ENCODE peak calls at places on chromosomes 12 and 14, in five cellular contexts. U is CD8-positive, alpha-beta memory T cell; S is HTR-8/SVneo; Z is NCI-H1417 treated with DMSO at 0.1 percent for 48 hours; A is NCI-H1105. M is an unnamed sample.

GRCh38 chr12:12587878-12588277 is 23.8 kb upstream of the CREBL2 start:
- DNase-seq in U (no peak), S (no peak), Z (no peak), A (no peak), M (no peak)

GRCh38 chr14:80930836-80931389 is 10.6 kb downstream of the CEP128 start:
- DNase-seq in U (peak; percentile 80), S (peak; percentile 53), Z (no peak), A (no peak), M (no peak)

GRCh38 chr12:99253068-99253467 is 394.5 kb upstream of the GARIN6 start:
- DNase-seq in U (no peak), S (no peak), Z (no peak), A (no peak), M (no peak)

GRCh38 chr14:49904270-49904669 is 11.4 kb downstream of the ARF6 start:
- DNase-seq in U (no peak), S (no peak), Z (no peak), A (no peak), M (no peak)

GRCh38 chr12:123131879-123132402 is 18.9 kb downstream of the PITPNM2 start:
- DNase-seq in U (no peak), S (no peak), Z (peak; percentile 97), A (peak; percentile 97), M (peak; percentile 56)

GRCh38 chr12:65886996-65887395 is 62.7 kb downstream of the HMGA2 start:
- DNase-seq in U (no peak), S (peak; percentile 31), Z (no peak), A (no peak), M (no peak)

GRCh38 chr12:50182461-50182860 is 15.3 kb upstream of the CERS5 start:
- DNase-seq in U (no peak), S (no peak), Z (no peak), A (no peak), M (no peak)

GRCh38 chr14:54366726-54367707 is 29.8 kb upstream of the CDKN3 start:
- DNase-seq in U (peak; percentile 66), S (peak; percentile 82), Z (no peak), A (peak; percentile 18), M (peak; percentile 59)

GRCh38 chr12:3820122-3820521 is 53.1 kb downstream of the PARP11 start:
- DNase-seq in U (no peak), S (peak; percentile 32), Z (no peak), A (no peak), M (no peak)

GRCh38 chr12:118611295-118611694 is 234.9 kb downstream of the SUDS3 start:
- DNase-seq in U (no peak), S (no peak), Z (no peak), A (no peak), M (no peak)

GRCh38 chr12:1635656-1636055 is 6.6 kb downstream of the WNT5B start:
- DNase-seq in U (no peak), S (no peak), Z (no peak), A (no peak), M (no peak)

GRCh38 chr14:22225526-22226133 is 363.4 kb downstream of the DAD1 start:
- DNase-seq in U (no peak), S (no peak), Z (no peak), A (no peak), M (no peak)

GRCh38 chr14:58865520-58866281 is 227.9 kb downstream of the DACT1 start:
- DNase-seq in U (no peak), S (no peak), Z (no peak), A (no peak), M (no peak)

GRCh38 chr14:53888535-53889386 is 67.9 kb downstream of the BMP4 start:
- DNase-seq in U (no peak), S (no peak), Z (no peak), A (no peak), M (no peak)

GRCh38 chr12:124645530-124646244 is 78.3 kb upstream of the NCOR2 start:
- DNase-seq in U (no peak), S (no peak), Z (no peak), A (no peak), M (no peak)

M was measured in NCI-H2227 treated with DMSO at 0.1 percent for 48 hours.